ENCODE peak calls at places on chromosomes 5 and 9, in four cellular contexts. One of them, this sample, is unnamed.

GRCh38 chr9:135847833-135848232 is 59.5 kb downstream of the CAMSAP1 start:
- DNase-seq in HL-60: no peak
- DNase-seq in GM12891: no peak
- DNase-seq in transverse colon: no peak
- DNase-seq in this sample: no peak

GRCh38 chr9:28539432-28539831 is 966.2 kb upstream of the C9orf72 start:
- DNase-seq in HL-60: no peak
- DNase-seq in GM12891: no peak
- DNase-seq in transverse colon: no peak
- DNase-seq in this sample: no peak

GRCh38 chr5:33237471-33237870 is 203.3 kb upstream of the TARS1 start:
- DNase-seq in HL-60: no peak
- DNase-seq in GM12891: no peak
- DNase-seq in transverse colon: peak
- DNase-seq in this sample: no peak

GRCh38 chr5:38831909-38832308 is 13.9 kb upstream of the OSMR start:
- DNase-seq in HL-60: peak
- DNase-seq in GM12891: no peak
- DNase-seq in transverse colon: no peak
- DNase-seq in this sample: no peak

GRCh38 chr5:9188131-9188530 is 357.7 kb downstream of the SEMA5A start:
- DNase-seq in HL-60: no peak
- DNase-seq in GM12891: no peak
- DNase-seq in transverse colon: no peak
- DNase-seq in this sample: no peak

GRCh38 chr9:75653750-75654149 is 236.7 kb upstream of the PCSK5 start:
- DNase-seq in HL-60: no peak
- DNase-seq in GM12891: no peak
- DNase-seq in transverse colon: no peak
- DNase-seq in this sample: no peak

GRCh38 chr5:2719332-2719731 is 32.1 kb downstream of the IRX2 start:
- DNase-seq in HL-60: no peak
- DNase-seq in GM12891: no peak
- DNase-seq in transverse colon: no peak
- DNase-seq in this sample: no peak

GRCh38 chr5:43469671-43470396 is 13.8 kb downstream of the TMEM267 start:
- DNase-seq in HL-60: no peak
- DNase-seq in GM12891: no peak
- DNase-seq in transverse colon: no peak
- DNase-seq in this sample: no peak

GRCh38 chr5:117255211-117256032 is 680.8 kb upstream of the SEMA6A start:
- DNase-seq in HL-60: no peak
- DNase-seq in GM12891: no peak
- DNase-seq in transverse colon: no peak
- DNase-seq in this sample: no peak

GRCh38 chr9:96612105-96612965 is 7.3 kb downstream of the CDC14B start:
- DNase-seq in HL-60: no peak
- DNase-seq in GM12891: no peak
- DNase-seq in transverse colon: peak
- DNase-seq in this sample: no peak

GRCh38 chr5:28743362-28743761 is 1705.0 kb upstream of the CDH9 start:
- DNase-seq in HL-60: no peak
- DNase-seq in GM12891: no peak
- DNase-seq in transverse colon: no peak
- DNase-seq in this sample: no peak

GRCh38 chr5:75366787-75367186 is 29.8 kb downstream of the HMGCR start:
- DNase-seq in HL-60: no peak
- DNase-seq in GM12891: no peak
- DNase-seq in transverse colon: no peak
- DNase-seq in this sample: peak

GRCh38 chr5:3592298-3592697 is 3.3 kb upstream of the IRX1 start:
- DNase-seq in HL-60: no peak
- DNase-seq in GM12891: no peak
- DNase-seq in transverse colon: no peak
- DNase-seq in this sample: no peak

GRCh38 chr5:92741906-92742305 is 839.1 kb downstream of the NR2F1-AS1 start:
- DNase-seq in HL-60: no peak
- DNase-seq in GM12891: no peak
- DNase-seq in transverse colon: no peak
- DNase-seq in this sample: no peak

GRCh38 chr5:145471026-145471425 is 364.1 kb downstream of the PRELID2 start:
- DNase-seq in HL-60: no peak
- DNase-seq in GM12891: no peak
- DNase-seq in transverse colon: no peak
- DNase-seq in this sample: no peak

GRCh38 chr5:141641634-141642278 is 5.0 kb downstream of the RELL2 start:
- DNase-seq in HL-60: no peak
- DNase-seq in GM12891: no peak
- DNase-seq in transverse colon: no peak
- DNase-seq in this sample: no peak

GRCh38 chr9:129473523-129474244 is 147.2 kb downstream of the C9orf50 start:
- DNase-seq in HL-60: no peak
- DNase-seq in GM12891: no peak
- DNase-seq in transverse colon: no peak
- DNase-seq in this sample: no peak

GRCh38 chr9:16715404-16715803 is 155.1 kb downstream of the BNC2 start:
- DNase-seq in HL-60: no peak
- DNase-seq in GM12891: no peak
- DNase-seq in transverse colon: no peak
- DNase-seq in this sample: no peak
- TF ChIP-seq POLR2AphosphoS5 in HL-60: no peak
- TF ChIP-seq POLR2AphosphoS5 in GM12891: no peak
- TF ChIP-seq POLR2AphosphoS5 in transverse colon: no peak
- TF ChIP-seq POLR2AphosphoS5 in this sample: no peak

GRCh38 chr9:122816163-122816867 is 12.1 kb downstream of the PDCL start:
- DNase-seq in HL-60: peak
- DNase-seq in GM12891: no peak
- DNase-seq in transverse colon: peak
- DNase-seq in this sample: no peak
- TF ChIP-seq POLR2AphosphoS5 in HL-60: no peak
- TF ChIP-seq POLR2AphosphoS5 in GM12891: no peak
- TF ChIP-seq POLR2AphosphoS5 in transverse colon: no peak
- TF ChIP-seq POLR2AphosphoS5 in this sample: no peak

GRCh38 chr5:177312649-177313181 is 1.0 kb upstream of the MXD3 start:
- DNase-seq in HL-60: peak
- DNase-seq in GM12891: no peak
- DNase-seq in transverse colon: peak
- DNase-seq in this sample: no peak

GRCh38 chr5:177310757-177311173 is 933 bp downstream of the MXD3 start:
- DNase-seq in HL-60: peak
- DNase-seq in GM12891: no peak
- DNase-seq in transverse colon: peak
- DNase-seq in this sample: no peak

GRCh38 chr5:177310332-177310731 is 1.4 kb downstream of the MXD3 start:
- DNase-seq in HL-60: no peak
- DNase-seq in GM12891: no peak
- DNase-seq in transverse colon: no peak
- DNase-seq in this sample: no peak

GRCh38 chr5:177311361-177311722 is 356 bp downstream of the MXD3 start:
- DNase-seq in HL-60: no peak
- DNase-seq in GM12891: no peak
- DNase-seq in transverse colon: peak
- DNase-seq in this sample: no peak

DNA sequence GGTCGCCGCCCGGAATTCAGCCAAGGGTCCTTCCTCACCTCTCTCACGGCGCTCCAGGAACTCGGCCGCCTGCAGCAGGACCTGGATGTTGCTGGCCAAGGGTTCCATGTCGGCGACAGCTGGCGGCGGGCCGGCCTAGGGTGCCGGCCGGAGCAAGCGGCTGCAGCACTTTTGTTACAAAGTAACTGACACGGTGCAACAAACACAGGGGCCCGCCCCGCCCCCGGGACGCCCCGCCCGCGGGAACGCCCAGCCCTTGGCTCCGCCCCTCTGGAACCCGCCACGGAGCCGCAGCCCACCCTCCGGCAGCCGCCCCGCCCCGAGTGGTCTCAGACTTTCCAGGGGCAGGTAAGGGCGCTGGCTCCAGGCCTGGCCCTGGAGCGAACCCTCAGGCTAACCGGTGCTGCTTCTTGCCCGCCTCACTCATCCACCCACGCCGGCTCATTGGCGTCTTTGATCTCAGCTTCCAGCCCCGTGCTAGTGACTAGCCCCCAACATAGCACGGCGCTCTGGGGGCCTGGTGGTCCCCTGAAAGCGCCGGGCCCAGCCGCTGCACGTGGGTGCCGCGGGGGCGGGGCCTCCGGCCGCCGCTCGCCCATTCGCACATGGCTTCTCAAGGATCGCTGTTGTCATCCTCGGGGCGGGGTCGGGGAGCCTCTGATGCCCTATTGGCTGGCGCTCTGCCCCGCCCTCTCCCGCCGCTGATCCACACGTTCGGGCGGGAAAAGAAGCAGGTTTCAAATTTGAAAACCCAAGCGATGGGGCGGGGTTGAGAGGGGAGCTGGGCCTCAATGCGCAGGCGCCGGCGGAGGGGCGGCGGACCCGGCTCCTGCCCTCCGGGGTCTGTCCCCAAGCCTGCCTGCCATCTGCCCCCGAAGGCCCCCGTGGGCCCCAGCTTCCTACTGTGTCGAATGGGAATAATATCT is at the start of gene MXD3:
- DNase-seq in HL-60: peak
- DNase-seq in GM12891: peak
- DNase-seq in transverse colon: peak
- DNase-seq in this sample: peak
- TF ChIP-seq POLR2AphosphoS5 in HL-60: no peak
- TF ChIP-seq POLR2AphosphoS5 in GM12891: no peak
- TF ChIP-seq POLR2AphosphoS5 in transverse colon: no peak
- TF ChIP-seq POLR2AphosphoS5 in this sample: peak

GRCh38 chr9:87067426-87067825 is 120.1 kb upstream of the GAS1 start:
- DNase-seq in HL-60: no peak
- DNase-seq in GM12891: no peak
- DNase-seq in transverse colon: no peak
- DNase-seq in this sample: no peak

GRCh38 chr9:87068177-87068845 is 121.0 kb upstream of the GAS1 start:
- DNase-seq in HL-60: no peak
- DNase-seq in GM12891: no peak
- DNase-seq in transverse colon: no peak
- DNase-seq in this sample: no peak

GRCh38 chr9:87070331-87070730 is 123.0 kb upstream of the GAS1 start:
- DNase-seq in HL-60: no peak
- DNase-seq in GM12891: no peak
- DNase-seq in transverse colon: no peak
- DNase-seq in this sample: no peak

GRCh38 chr9:87069690-87070089 is 122.4 kb upstream of the GAS1 start:
- DNase-seq in HL-60: no peak
- DNase-seq in GM12891: no peak
- DNase-seq in transverse colon: no peak
- DNase-seq in this sample: no peak

GRCh38 chr9:87071473-87071872 is 124.2 kb upstream of the GAS1 start:
- DNase-seq in HL-60: no peak
- DNase-seq in GM12891: no peak
- DNase-seq in transverse colon: no peak
- DNase-seq in this sample: no peak
- TF ChIP-seq POLR2AphosphoS5 in HL-60: no peak
- TF ChIP-seq POLR2AphosphoS5 in GM12891: no peak
- TF ChIP-seq POLR2AphosphoS5 in transverse colon: no peak
- TF ChIP-seq POLR2AphosphoS5 in this sample: no peak

DNA sequence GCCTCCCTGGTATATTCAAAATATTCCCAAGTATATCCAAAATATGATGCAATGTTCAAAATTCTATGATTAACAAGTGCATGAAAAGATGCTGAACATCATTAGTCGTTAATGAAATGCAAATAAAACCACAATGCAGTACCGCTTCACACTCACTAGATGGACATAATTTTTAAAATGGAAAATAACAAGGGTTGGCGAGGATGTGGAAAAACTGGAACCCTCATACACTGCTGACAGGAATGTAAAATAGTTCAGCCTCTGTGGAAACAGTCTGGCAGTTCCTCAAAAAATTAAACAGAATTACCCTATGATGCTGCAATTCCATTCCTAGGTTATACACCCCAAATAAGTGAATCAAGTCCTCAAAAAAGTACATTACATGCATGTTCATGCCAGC is 36.1 kb upstream of the MYOT start:
- DNase-seq in HL-60: no peak
- DNase-seq in GM12891: no peak
- DNase-seq in transverse colon: no peak
- DNase-seq in this sample: no peak
- TF ChIP-seq POLR2AphosphoS5 in HL-60: no peak
- TF ChIP-seq POLR2AphosphoS5 in GM12891: no peak
- TF ChIP-seq POLR2AphosphoS5 in transverse colon: no peak
- TF ChIP-seq POLR2AphosphoS5 in this sample: no peak

GRCh38 chr5:36690041-36690941 is 83.9 kb downstream of the SLC1A3 start:
- DNase-seq in HL-60: peak
- DNase-seq in GM12891: peak
- DNase-seq in transverse colon: peak
- DNase-seq in this sample: peak
- TF ChIP-seq POLR2AphosphoS5 in HL-60: peak
- TF ChIP-seq POLR2AphosphoS5 in GM12891: no peak
- TF ChIP-seq POLR2AphosphoS5 in transverse colon: no peak
- TF ChIP-seq POLR2AphosphoS5 in this sample: peak

DNA sequence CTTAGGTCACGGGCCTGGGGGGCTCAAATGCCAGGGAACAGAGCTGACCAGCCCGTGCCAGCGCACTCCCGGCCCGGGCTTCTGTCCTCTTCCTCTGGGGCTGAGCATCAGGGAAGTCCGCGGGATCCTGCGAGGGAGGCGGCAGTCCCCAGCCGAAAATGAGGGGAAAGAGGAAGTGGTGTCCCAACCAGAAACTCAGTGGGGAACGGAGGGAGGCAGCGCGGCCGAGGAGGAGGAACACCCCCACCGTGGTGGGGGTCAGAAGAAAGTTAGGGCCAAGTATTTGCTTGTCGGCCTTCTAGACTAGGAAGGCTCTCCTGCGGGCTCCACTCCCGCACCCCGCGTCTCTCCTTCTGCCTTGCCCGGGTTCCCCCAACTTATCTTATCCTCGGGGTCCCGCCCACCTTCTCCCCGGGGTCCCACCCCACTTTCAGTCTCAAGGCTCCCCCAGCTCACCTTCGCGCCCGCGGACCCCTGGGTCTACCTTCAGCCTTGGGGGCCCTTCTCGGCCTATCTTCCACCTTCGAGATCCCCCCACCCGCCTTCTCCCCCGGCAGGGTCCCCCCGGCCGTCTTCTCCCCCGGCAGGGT is 583 bp upstream of the PHF2 start:
- DNase-seq in HL-60: peak
- DNase-seq in GM12891: peak
- DNase-seq in transverse colon: peak
- DNase-seq in this sample: peak
- TF ChIP-seq POLR2AphosphoS5 in HL-60: peak
- TF ChIP-seq POLR2AphosphoS5 in GM12891: no peak
- TF ChIP-seq POLR2AphosphoS5 in transverse colon: peak
- TF ChIP-seq POLR2AphosphoS5 in this sample: peak

DNA sequence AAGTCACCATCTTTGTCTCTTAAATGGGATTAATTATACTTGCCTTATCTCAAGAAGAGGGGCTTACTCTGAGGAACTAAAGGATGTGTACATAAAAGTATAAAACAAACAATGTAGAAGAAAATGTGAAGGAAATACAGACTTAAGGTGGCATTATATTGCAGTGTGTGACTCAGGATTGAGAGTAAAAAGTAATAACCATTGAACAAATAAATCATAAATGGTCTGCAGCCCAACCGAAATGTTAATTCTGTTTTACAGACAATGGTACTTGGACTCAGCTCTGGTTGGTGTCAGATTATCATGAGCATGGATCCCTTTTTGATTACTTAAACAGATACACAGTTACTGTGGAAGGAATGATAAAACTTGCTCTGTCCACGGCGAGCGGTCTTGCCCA is 37.4 kb downstream of the TGFBR1 start:
- DNase-seq in HL-60: no peak
- DNase-seq in GM12891: no peak
- DNase-seq in transverse colon: no peak
- DNase-seq in this sample: no peak
- TF ChIP-seq POLR2AphosphoS5 in HL-60: no peak
- TF ChIP-seq POLR2AphosphoS5 in GM12891: no peak
- TF ChIP-seq POLR2AphosphoS5 in transverse colon: no peak
- TF ChIP-seq POLR2AphosphoS5 in this sample: no peak

This sample was measured in GM12892.